ENCODE peak calls at places on chromosomes 12 and 14, in five cellular contexts. M, S, K, F and D are unnamed samples.

GRCh38 chr12:119949145-119949544 is 39.9 kb upstream of the BICDL1 start:
- DNase-seq in M (no peak), S (no peak), K (no peak), F (no peak), D (no peak)

GRCh38 chr12:76530531-76530930 is 29.0 kb downstream of the OSBPL8 start:
- DNase-seq in M (no peak), S (no peak), K (no peak), F (no peak), D (no peak)

GRCh38 chr12:75364918-75365317 is 26.0 kb upstream of the GLIPR1L2 start:
- DNase-seq in M (no peak), S (peak; percentile 35), K (no peak), F (no peak), D (no peak)

GRCh38 chr14:92988786-92989755 is 66.1 kb downstream of the CHGA start:
- DNase-seq in M (no peak), S (no peak), K (no peak), F (no peak), D (no peak)

GRCh38 chr14:56490379-56490778 is 89.2 kb upstream of the TMEM260 start:
- DNase-seq in M (no peak), S (no peak), K (peak; percentile 52), F (no peak), D (no peak)

GRCh38 chr12:6696690-6697583 is 3.7 kb downstream of the PIANP start:
- DNase-seq in M (no peak), S (no peak), K (no peak), F (no peak), D (no peak)

GRCh38 chr12:24960222-24960855 is 11.4 kb upstream of the BCAT1 start:
- DNase-seq in M (no peak), S (no peak), K (peak; percentile 70), F (no peak), D (no peak)

GRCh38 chr12:1013618-1014489 is 22.8 kb downstream of the ERC1 start:
- DNase-seq in M (no peak), S (peak; percentile 33), K (peak; percentile 96), F (no peak), D (no peak)

GRCh38 chr14:39988939-39989338 is 556.7 kb upstream of the FBXO33 start:
- DNase-seq in M (no peak), S (no peak), K (peak; percentile 25), F (no peak), D (no peak)

GRCh38 chr12:132630672-132631071 is 12.1 kb downstream of the P2RX2 start:
- DNase-seq in M (no peak), S (no peak), K (no peak), F (no peak), D (no peak)

GRCh38 chr14:93544212-93544611 is 113.5 kb downstream of the UNC79 start:
- DNase-seq in M (no peak), S (no peak), K (no peak), F (no peak), D (no peak)

GRCh38 chr14:68979021-68979721 is at the start of gene ACTN1:
- DNase-seq in M (peak; percentile 98), S (peak; percentile 88), K (peak; percentile 89), F (peak; percentile 93), D (peak; percentile 92)

GRCh38 chr12:28513983-28514382 is 323.7 kb downstream of the CCDC91 start:
- DNase-seq in M (no peak), S (no peak), K (no peak), F (no peak), D (no peak)

GRCh38 chr14:103031956-103032355 is 25.4 kb downstream of the CDC42BPB start:
- DNase-seq in M (no peak), S (no peak), K (no peak), F (no peak), D (no peak)

GRCh38 chr12:110176745-110177144 is 52.6 kb downstream of the IFT81 start:
- DNase-seq in M (no peak), S (no peak), K (no peak), F (no peak), D (no peak)

GRCh38 chr12:132866251-132866828 is 21.1 kb downstream of the CHFR start:
- DNase-seq in M (no peak), S (no peak), K (peak; percentile 74), F (no peak), D (peak; percentile 28)

GRCh38 chr14:83196235-83196634 is 1662.6 kb upstream of the SEL1L start:
- DNase-seq in M (no peak), S (no peak), K (peak; percentile 62), F (no peak), D (no peak)

GRCh38 chr14:89237923-89238529 is 179.0 kb downstream of the FOXN3 start:
- DNase-seq in M (no peak), S (no peak), K (peak; percentile 35), F (no peak), D (no peak)

GRCh38 chr14:24861083-24861630 is 188.8 kb downstream of the STXBP6 start:
- DNase-seq in M (no peak), S (peak; percentile 34), K (peak; percentile 52), F (no peak), D (no peak)

GRCh38 chr12:105813201-105813600 is 325.6 kb downstream of the NUAK1 start:
- DNase-seq in M (no peak), S (no peak), K (no peak), F (no peak), D (no peak)

GRCh38 chr12:51827925-51828818 is 20.3 kb downstream of the FIGNL2 start:
- DNase-seq in M (no peak), S (no peak), K (peak; percentile 82), F (no peak), D (no peak)

GRCh38 chr12:118355838-118356237 is 16.9 kb downstream of the TAOK3 start:
- DNase-seq in M (no peak), S (no peak), K (no peak), F (no peak), D (no peak)

GRCh38 chr12:67705394-67706370 is 57.1 kb downstream of the DYRK2 start:
- DNase-seq in M (no peak), S (peak; percentile 90), K (no peak), F (no peak), D (peak; percentile 84)

GRCh38 chr14:69259531-69260245 is at the start of gene GALNT16:
- DNase-seq in M (no peak), S (no peak), K (no peak), F (peak; percentile 43), D (no peak)

GRCh38 chr12:38490941-38491340 is 174.4 kb downstream of the ALG10B start:
- DNase-seq in M (no peak), S (no peak), K (no peak), F (no peak), D (no peak)

GRCh38 chr14:99602788-99603415 is 1.1 kb downstream of the CCDC85C start:
- DNase-seq in M (no peak), S (no peak), K (no peak), F (no peak), D (no peak)

GRCh38 chr14:99603471-99603933 is 505 bp downstream of the CCDC85C start:
- DNase-seq in M (no peak), S (no peak), K (no peak), F (no peak), D (no peak)

GRCh38 chr14:99601301-99601945 is 2.6 kb downstream of the CCDC85C start:
- DNase-seq in M (peak; percentile 87), S (no peak), K (no peak), F (no peak), D (no peak)

GRCh38 chr14:99600232-99600888 is 3.6 kb downstream of the CCDC85C start:
- DNase-seq in M (no peak), S (no peak), K (no peak), F (no peak), D (no peak)

DNA sequence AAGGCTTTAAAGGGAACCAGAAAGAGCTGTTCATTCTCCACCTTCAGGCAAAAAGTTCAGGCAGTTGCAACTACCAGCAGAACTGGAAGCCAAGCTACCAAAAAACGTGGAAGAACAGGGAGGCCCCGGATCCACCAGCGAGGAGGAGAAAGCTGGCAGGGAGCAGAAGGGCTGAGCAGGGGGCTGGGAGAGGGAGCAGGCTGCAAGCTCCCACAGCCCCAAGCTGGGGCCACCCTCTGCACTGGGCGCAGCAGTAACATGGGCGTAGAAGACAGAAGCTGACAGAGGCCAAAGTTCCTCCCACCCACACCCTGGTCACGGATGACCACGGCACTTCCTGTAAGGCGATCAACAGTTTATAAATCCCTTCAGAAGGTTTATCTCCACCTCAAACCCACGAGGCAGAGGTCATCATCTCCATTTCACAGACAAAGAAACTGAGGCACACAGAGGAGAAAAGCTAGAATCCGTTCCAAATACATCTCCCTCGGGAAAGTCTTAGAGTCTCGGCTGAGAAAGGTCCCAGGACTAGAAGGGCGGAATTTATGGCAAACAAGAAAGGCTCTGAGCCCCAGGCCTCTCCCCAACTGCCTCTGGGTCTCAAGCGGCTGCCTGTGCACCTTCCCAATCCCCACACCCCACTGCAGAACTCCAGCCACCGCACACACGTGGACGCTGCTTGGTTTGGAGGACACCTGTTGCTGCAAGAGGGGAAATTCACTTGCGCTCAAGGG is 1.8 kb downstream of the CCDC85C start:
- DNase-seq in M (peak; percentile 86), S (no peak), K (no peak), F (no peak), D (no peak)
- TF ChIP-seq CTCF in M (no peak), S (no peak), K (no peak), F (no peak), D (no peak)

GRCh38 chr12:39722511-39722910 is 102.9 kb upstream of the ABCD2 start:
- DNase-seq in M (no peak), S (no peak), K (no peak), F (no peak), D (no peak)
- H3K4me3 ChIP-seq in M (no peak overlapping the region), S (no peak overlapping the region), K (no peak overlapping the region), F (no peak overlapping the region), D (no peak overlapping the region)

DNA sequence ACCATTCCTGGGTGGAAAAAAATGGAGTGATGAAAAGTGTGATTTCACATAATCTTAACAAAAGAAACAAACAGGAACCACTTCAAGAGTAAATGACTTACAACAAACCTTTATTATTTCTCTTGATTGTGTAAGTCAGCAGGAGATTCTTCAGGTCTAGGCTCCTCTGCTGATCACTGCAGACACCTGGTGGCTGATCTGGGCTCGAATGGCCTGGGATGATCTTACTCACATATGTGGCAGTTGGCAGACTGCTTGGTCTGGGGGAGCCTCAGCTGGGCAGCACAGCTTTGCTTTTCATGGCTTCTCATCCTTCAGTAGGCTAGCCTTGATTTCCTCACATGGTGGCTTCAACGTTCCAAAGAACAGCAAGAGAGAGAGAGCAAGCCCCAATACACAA is 215.4 kb upstream of the PRICKLE1 start:
- DNase-seq in M (no peak), S (no peak), K (peak; percentile 19), F (no peak), D (no peak)
- TF ChIP-seq CTCF in M (no peak), S (no peak), K (peak; percentile 19), F (no peak), D (no peak)

DNA sequence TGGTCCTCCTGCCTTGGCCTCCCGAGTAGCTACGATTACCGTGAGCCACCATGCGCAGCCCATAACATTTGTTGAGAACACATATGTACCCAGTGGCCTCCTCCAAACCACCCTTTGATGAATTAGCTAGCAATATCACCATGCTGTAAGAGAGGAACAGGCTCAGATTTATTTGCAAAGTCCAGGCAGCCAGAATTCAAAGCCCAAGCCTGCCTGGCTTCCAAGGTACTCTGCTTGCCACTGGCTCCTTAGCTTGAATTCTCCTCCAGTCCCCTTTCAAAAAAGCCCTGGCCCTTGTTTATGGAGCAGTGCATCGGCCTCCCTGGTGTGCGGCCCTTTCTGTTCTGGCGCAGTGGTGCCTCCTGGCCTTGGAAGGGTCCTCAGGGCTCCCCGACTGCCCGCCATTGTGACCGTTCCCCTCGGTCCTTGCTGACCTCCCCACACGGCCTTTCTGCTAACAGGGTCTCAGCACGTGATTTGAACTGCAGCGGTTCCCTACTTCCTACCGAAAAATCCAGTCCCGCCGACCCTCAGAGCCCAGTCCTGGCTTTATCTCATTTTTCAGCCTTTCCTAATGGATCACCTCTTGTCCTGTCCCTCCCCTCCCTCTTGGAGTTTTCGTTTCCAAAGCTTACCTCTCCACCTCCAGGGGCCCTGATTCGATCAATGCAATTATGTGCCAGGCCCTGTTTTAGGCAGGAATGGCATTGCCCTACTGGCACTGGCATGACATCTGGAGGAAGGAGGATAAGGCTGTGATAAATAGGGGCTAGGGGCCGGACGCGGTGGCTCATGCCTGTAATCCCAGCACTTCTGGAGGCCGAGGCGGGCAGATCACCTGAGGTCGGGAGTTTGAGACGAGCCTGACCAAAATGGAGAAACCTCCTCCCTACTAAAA is 22.0 kb downstream of the SLC25A29 start:
- DNase-seq in M (no peak), S (no peak), K (no peak), F (no peak), D (no peak)
- H3K4me3 ChIP-seq in M (peak overlapping the region; percentile 79), S (peak overlapping the region; percentile 79), K (no peak overlapping the region), F (peak overlapping the region; percentile 94), D (no peak overlapping the region)